ENCODE peak calls at places on chromosomes 6 and 20, in five cellular contexts. V is astrocyte, Y is HepG2, J is fibroblast of the aortic adventitia, S is DND-41. Q is an unnamed sample.
A peak's percentile ranks its signal among the peaks of the same experiment; 100 is the strongest.

GRCh38 chr20:23920408-23920780 is 40.8 kb upstream of the CST5 start:
- DNase-seq in Y (no peak), S (no peak), J (no peak), V (no peak), Q (no peak)

GRCh38 chr6:89927788-89928565 is 33.7 kb downstream of the GJA10 start:
- DNase-seq in V (peak; percentile 42), Y (no peak), J (peak; percentile 40), S (no peak), Q (no peak)

GRCh38 chr6:170140129-170140528 is 150.7 kb downstream of the DLL1 start:
- DNase-seq in Y (no peak), V (no peak), J (no peak), S (no peak), Q (no peak)

GRCh38 chr20:37640600-37641561 is 52.9 kb upstream of the CTNNBL1 start:
- DNase-seq in S (no peak), V (no peak), J (peak; percentile 16), Y (no peak), Q (no peak)

GRCh38 chr20:56094228-56094627 is 88.9 kb upstream of the CBLN4 start:
- DNase-seq in J (no peak), Y (no peak), S (no peak), V (no peak), Q (no peak)

GRCh38 chr6:158328952-158329351 is 16.7 kb downstream of the TULP4 start:
- DNase-seq in V (no peak), Y (no peak), J (no peak), S (no peak), Q (no peak)

GRCh38 chr6:32427934-32428474 is 11.7 kb upstream of the HLA-DRA start:
- DNase-seq in Y (no peak), V (no peak), J (no peak), S (no peak), Q (no peak)

GRCh38 chr6:113644861-113645575 is 212.1 kb upstream of the MARCKS start:
- DNase-seq in Y (peak; percentile 31), V (peak; percentile 99), J (peak; percentile 97), S (no peak), Q (no peak)

GRCh38 chr6:53441761-53442160 is 93.0 kb upstream of the ELOVL5 start:
- DNase-seq in Y (no peak), J (peak; percentile 76), V (peak; percentile 79), S (no peak), Q (no peak)

GRCh38 chr6:19157496-19157895 is 679.7 kb upstream of the ID4 start:
- DNase-seq in S (no peak), V (peak; percentile 8), Y (no peak), J (no peak), Q (no peak)
- H3K4me3 ChIP-seq in S (no peak overlapping the region), V (no peak overlapping the region), Y (no peak overlapping the region), J (no peak overlapping the region), Q (no peak overlapping the region)

DNA sequence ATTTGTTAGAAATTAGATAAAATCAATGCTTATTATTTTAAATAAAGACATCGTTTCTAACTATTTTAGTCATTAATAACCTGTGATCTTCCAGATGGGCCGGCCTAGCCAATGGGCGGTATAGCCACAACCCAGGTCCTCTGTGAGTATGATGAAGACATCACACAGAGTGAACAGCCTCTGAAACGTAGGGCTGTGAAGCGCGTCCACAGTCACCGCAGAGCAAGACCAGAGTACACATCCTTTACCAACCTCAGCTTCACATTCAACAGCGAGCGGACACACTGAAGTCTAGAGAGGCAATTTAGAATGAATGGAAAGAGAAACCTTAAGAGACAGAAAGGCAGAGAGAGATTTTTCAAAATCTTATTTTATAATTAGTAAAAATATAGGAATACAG is 125.0 kb upstream of the RPS6KA2 start:
- DNase-seq in J (no peak), S (no peak), Y (no peak), V (no peak), Q (no peak)
- H3K4me3 ChIP-seq in J (no peak overlapping the region), S (no peak overlapping the region), Y (no peak overlapping the region), V (no peak overlapping the region), Q (no peak overlapping the region)

DNA sequence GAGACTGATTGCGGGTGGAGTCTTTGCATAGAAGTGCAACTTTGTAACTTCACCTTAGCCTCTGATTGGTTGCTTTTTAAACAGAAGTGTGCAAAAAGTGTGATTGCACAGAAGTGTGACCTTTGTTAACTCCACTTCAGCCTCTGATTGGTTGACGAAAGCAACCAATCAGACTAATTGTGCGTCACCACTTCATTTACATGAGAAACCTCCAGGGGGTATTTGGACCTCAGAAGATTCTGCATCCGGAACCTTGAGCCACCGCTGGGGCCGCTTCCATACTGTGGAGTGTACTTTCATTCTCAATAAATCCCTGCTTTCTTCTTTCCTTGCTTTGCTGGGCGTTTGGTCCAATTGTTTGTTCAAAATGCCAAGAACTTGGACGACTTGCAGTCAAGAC is 1.6 kb upstream of the HECA start:
- DNase-seq in V (no peak), Y (peak; percentile 6), S (no peak), J (peak; percentile 36), Q (no peak)
- H3K4me3 ChIP-seq in V (no peak overlapping the region), Y (no peak overlapping the region), S (no peak overlapping the region), J (no peak overlapping the region), Q (no peak overlapping the region)

GRCh38 chr6:150638765-150639164 is 39.1 kb downstream of the PLEKHG1 start:
- DNase-seq in Y (no peak), S (no peak), V (peak; percentile 30), J (no peak), Q (no peak)

GRCh38 chr6:150639823-150640331 is 40.2 kb downstream of the PLEKHG1 start:
- DNase-seq in V (no peak), S (no peak), J (no peak), Y (no peak), Q (no peak)

GRCh38 chr6:150637266-150637665 is 37.6 kb downstream of the PLEKHG1 start:
- DNase-seq in J (no peak), Y (no peak), V (no peak), S (no peak), Q (no peak)

GRCh38 chr6:150636808-150637207 is 37.1 kb downstream of the PLEKHG1 start:
- DNase-seq in J (no peak), Y (no peak), S (no peak), V (no peak), Q (no peak)

GRCh38 chr6:150638286-150638685 is 38.6 kb downstream of the PLEKHG1 start:
- DNase-seq in J (no peak), V (no peak), Y (no peak), S (no peak), Q (no peak)
- H3K4me3 ChIP-seq in J (no peak overlapping the region), V (no peak overlapping the region), Y (no peak overlapping the region), S (no peak overlapping the region), Q (no peak overlapping the region)

GRCh38 chr20:57896017-57896416 is 186.2 kb upstream of the PMEPA1 start:
- DNase-seq in Y (no peak), J (no peak), S (no peak), V (no peak), Q (no peak)

GRCh38 chr20:57896563-57896962 is 186.7 kb upstream of the PMEPA1 start:
- DNase-seq in Y (no peak), S (no peak), J (no peak), V (no peak), Q (no peak)

GRCh38 chr20:57894522-57894921 is 184.7 kb upstream of the PMEPA1 start:
- DNase-seq in J (no peak), V (no peak), Y (no peak), S (no peak), Q (no peak)

GRCh38 chr20:57894096-57894495 is 184.3 kb upstream of the PMEPA1 start:
- DNase-seq in J (no peak), V (no peak), Y (no peak), S (no peak), Q (no peak)

DNA sequence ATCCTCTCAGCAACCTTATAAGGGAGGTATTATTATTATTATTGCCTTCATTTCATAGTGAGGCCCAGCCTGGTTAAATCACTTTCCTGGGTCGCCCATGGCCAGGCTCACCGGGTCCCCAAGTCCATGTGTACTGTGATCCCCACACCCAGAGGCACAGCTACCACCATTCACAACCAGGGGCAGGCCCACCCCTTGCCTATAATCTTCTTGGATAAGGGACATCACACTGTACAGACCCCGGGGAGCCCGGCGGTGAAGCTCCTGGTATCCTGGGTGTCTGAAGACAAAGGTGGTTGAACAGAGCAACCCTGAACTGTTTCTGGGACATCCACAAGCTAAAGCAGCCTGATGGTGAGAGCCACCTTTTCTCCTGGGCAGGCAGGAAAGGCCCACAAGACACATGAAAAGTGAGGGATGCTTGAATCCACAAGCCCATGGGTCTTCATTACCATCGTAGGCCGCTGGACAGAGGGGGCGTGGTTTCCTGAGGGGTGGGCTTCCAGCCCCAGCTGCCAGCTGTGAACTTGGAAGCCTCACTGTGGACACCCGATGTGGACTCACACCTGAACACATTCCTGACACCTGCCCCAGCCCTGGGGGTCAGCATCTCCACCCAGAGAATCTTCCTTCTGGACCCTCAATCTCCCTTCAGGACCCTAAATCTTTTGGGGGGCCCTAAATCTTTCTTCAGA is 185.5 kb upstream of the PMEPA1 start:
- DNase-seq in V (no peak), Y (no peak), J (no peak), S (no peak), Q (no peak)
- H3K4me3 ChIP-seq in V (no peak overlapping the region), Y (no peak overlapping the region), J (no peak overlapping the region), S (no peak overlapping the region), Q (no peak overlapping the region)

GRCh38 chr6:168584251-168584650 is 143.3 kb downstream of the SMOC2 start:
- DNase-seq in S (no peak), Y (no peak), V (peak; percentile 6), J (peak; percentile 41), Q (no peak)

GRCh38 chr6:168583126-168583525 is 142.1 kb downstream of the SMOC2 start:
- DNase-seq in Y (no peak), J (no peak), V (no peak), S (no peak), Q (no peak)

GRCh38 chr6:168583821-168584220 is 142.8 kb downstream of the SMOC2 start:
- DNase-seq in Y (no peak), V (no peak), S (no peak), J (no peak), Q (no peak)

GRCh38 chr6:168584671-168585070 is 143.7 kb downstream of the SMOC2 start:
- DNase-seq in Y (no peak), V (no peak), J (no peak), S (no peak), Q (no peak)

DNA sequence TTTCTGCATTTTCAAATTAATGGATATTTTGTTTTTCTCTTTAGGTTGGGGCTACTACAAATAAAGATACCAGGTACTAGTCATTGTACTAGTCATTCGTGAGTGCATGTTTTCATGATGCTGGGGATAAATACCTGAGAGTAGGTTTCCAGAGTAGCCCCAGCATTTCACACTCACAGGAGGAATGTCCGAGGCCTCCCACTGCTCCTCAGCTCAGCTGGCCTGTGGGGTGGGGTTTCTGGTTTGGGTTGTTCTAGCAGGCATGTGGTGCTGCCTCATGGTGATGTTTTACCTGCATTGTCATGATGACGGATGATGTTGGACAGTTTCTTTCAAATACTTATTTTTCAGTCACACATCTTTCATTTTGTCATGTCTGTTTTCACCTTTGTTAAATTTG is 144.5 kb downstream of the SMOC2 start:
- DNase-seq in J (no peak), S (no peak), Y (no peak), V (no peak), Q (no peak)
- H3K4me3 ChIP-seq in J (no peak overlapping the region), S (no peak overlapping the region), Y (no peak overlapping the region), V (no peak overlapping the region), Q (no peak overlapping the region)

DNA sequence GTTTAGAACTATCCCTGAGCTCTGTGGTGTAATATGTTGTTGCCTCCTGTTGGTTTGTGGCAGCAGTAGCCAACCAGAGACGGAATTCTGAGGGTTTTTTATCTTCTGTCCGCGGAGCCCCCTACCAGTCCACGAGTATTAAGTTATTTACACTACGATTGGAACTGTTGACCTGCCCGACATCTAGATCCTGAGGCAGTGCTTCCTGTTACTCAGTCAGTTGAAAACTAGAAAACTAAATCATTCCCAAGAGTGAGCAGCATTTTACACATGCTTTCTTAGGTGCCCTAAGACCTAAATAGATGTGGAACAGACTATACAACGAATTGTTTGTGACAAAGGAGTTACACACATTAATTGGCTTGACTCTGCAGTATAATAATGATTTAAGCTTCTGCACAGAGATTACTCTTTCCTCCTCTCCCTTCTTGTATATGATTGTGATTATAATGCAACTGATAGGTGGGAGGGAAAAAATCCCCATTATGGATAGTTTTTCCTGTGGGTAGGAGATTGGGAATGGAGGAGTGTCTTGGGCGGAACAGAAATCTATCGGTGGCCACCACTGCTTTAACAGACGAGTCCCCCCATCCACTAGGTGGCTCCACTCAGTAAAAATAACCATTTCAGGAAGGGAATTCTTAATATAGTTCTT is 1.7 kb downstream of the LOC128125822 start:
- DNase-seq in J (peak; percentile 77), S (peak; percentile 54), V (peak; percentile 45), Y (peak; percentile 87), Q (peak; percentile 49)
- H3K4me3 ChIP-seq in J (peak overlapping the region; percentile 86), S (peak overlapping the region; percentile 38), V (peak overlapping the region; percentile 80), Y (peak overlapping the region; percentile 78), Q (peak overlapping the region; percentile 71)